ENCODE peak calls at places on chromosomes 6 and 20, in ten cellular contexts. One of them, this sample, is unnamed.

GRCh38 chr20:61880706-61881105 is 185.0 kb downstream of the TAF4 start:
- DNase-seq in PC-3: no peak
- DNase-seq in tibial nerve: no peak
- DNase-seq in heart left ventricle: no peak
- DNase-seq in adipocyte: no peak
- DNase-seq in SJSA1: no peak
- DNase-seq in neuronal stem cell: no peak
- DNase-seq in cardiac muscle cell: no peak
- DNase-seq in esophagus squamous epithelium: no peak
- DNase-seq in right cardiac atrium: no peak
- DNase-seq in this sample: no peak

GRCh38 chr6:87066449-87067288 is 28.2 kb downstream of the CGA start:
- DNase-seq in PC-3: peak; percentile 56
- DNase-seq in tibial nerve: peak; percentile 25
- DNase-seq in heart left ventricle: peak; percentile 24
- DNase-seq in adipocyte: peak; percentile 84
- DNase-seq in SJSA1: no peak
- DNase-seq in neuronal stem cell: peak; percentile 45
- DNase-seq in cardiac muscle cell: peak; percentile 67
- DNase-seq in esophagus squamous epithelium: no peak
- DNase-seq in right cardiac atrium: peak; percentile 51
- DNase-seq in this sample: peak; percentile 61

GRCh38 chr6:125102901-125103300 is 50.7 kb upstream of the TPD52L1 start:
- DNase-seq in PC-3: peak; percentile 74
- DNase-seq in tibial nerve: no peak
- DNase-seq in heart left ventricle: no peak
- DNase-seq in adipocyte: peak; percentile 85
- DNase-seq in SJSA1: peak; percentile 83
- DNase-seq in neuronal stem cell: no peak
- DNase-seq in cardiac muscle cell: peak; percentile 12
- DNase-seq in esophagus squamous epithelium: no peak
- DNase-seq in right cardiac atrium: no peak
- DNase-seq in this sample: no peak

GRCh38 chr6:10535198-10535597 is 14.0 kb downstream of the GCNT2 start:
- DNase-seq in PC-3: no peak
- DNase-seq in tibial nerve: no peak
- DNase-seq in heart left ventricle: no peak
- DNase-seq in adipocyte: no peak
- DNase-seq in SJSA1: no peak
- DNase-seq in neuronal stem cell: no peak
- DNase-seq in cardiac muscle cell: no peak
- DNase-seq in esophagus squamous epithelium: no peak
- DNase-seq in right cardiac atrium: no peak
- DNase-seq in this sample: no peak

GRCh38 chr20:1840865-1841553 is 54.2 kb upstream of the SIRPA start:
- DNase-seq in PC-3: no peak
- DNase-seq in tibial nerve: no peak
- DNase-seq in heart left ventricle: no peak
- DNase-seq in adipocyte: no peak
- DNase-seq in SJSA1: no peak
- DNase-seq in neuronal stem cell: no peak
- DNase-seq in cardiac muscle cell: no peak
- DNase-seq in esophagus squamous epithelium: no peak
- DNase-seq in right cardiac atrium: no peak
- DNase-seq in this sample: no peak

GRCh38 chr6:15763364-15763763 is 100.5 kb upstream of the DTNBP1 start:
- DNase-seq in PC-3: no peak
- DNase-seq in tibial nerve: no peak
- DNase-seq in heart left ventricle: no peak
- DNase-seq in adipocyte: peak; percentile 55
- DNase-seq in SJSA1: no peak
- DNase-seq in neuronal stem cell: no peak
- DNase-seq in cardiac muscle cell: no peak
- DNase-seq in esophagus squamous epithelium: no peak
- DNase-seq in right cardiac atrium: no peak
- DNase-seq in this sample: no peak

GRCh38 chr6:154715449-154715848 is 17.8 kb upstream of the SCAF8 start:
- DNase-seq in PC-3: no peak
- DNase-seq in tibial nerve: no peak
- DNase-seq in heart left ventricle: no peak
- DNase-seq in adipocyte: no peak
- DNase-seq in SJSA1: no peak
- DNase-seq in neuronal stem cell: no peak
- DNase-seq in cardiac muscle cell: no peak
- DNase-seq in esophagus squamous epithelium: no peak
- DNase-seq in right cardiac atrium: no peak
- DNase-seq in this sample: no peak

GRCh38 chr6:88490865-88491264 is 324.7 kb upstream of the CNR1 start:
- DNase-seq in PC-3: peak; percentile 9
- DNase-seq in tibial nerve: no peak
- DNase-seq in heart left ventricle: no peak
- DNase-seq in adipocyte: peak; percentile 44
- DNase-seq in SJSA1: no peak
- DNase-seq in neuronal stem cell: no peak
- DNase-seq in cardiac muscle cell: no peak
- DNase-seq in esophagus squamous epithelium: no peak
- DNase-seq in right cardiac atrium: no peak
- DNase-seq in this sample: no peak

GRCh38 chr20:36542019-36542488 is 735 bp downstream of the MYL9 start:
- DNase-seq in PC-3: peak; percentile 16
- DNase-seq in tibial nerve: peak; percentile 47
- DNase-seq in heart left ventricle: peak; percentile 69
- DNase-seq in adipocyte: peak; percentile 76
- DNase-seq in SJSA1: peak; percentile 78
- DNase-seq in neuronal stem cell: peak; percentile 30
- DNase-seq in cardiac muscle cell: peak; percentile 72
- DNase-seq in esophagus squamous epithelium: no peak
- DNase-seq in right cardiac atrium: peak; percentile 82
- DNase-seq in this sample: peak; percentile 33

GRCh38 chr20:25376236-25376635 is 14.4 kb downstream of the ABHD12 start:
- DNase-seq in PC-3: no peak
- DNase-seq in tibial nerve: no peak
- DNase-seq in heart left ventricle: no peak
- DNase-seq in adipocyte: no peak
- DNase-seq in SJSA1: no peak
- DNase-seq in neuronal stem cell: no peak
- DNase-seq in cardiac muscle cell: no peak
- DNase-seq in esophagus squamous epithelium: no peak
- DNase-seq in right cardiac atrium: no peak
- DNase-seq in this sample: no peak

GRCh38 chr20:25378884-25379733 is 11.5 kb downstream of the ABHD12 start:
- DNase-seq in PC-3: no peak
- DNase-seq in tibial nerve: no peak
- DNase-seq in heart left ventricle: no peak
- DNase-seq in adipocyte: no peak
- DNase-seq in SJSA1: no peak
- DNase-seq in neuronal stem cell: no peak
- DNase-seq in cardiac muscle cell: no peak
- DNase-seq in esophagus squamous epithelium: no peak
- DNase-seq in right cardiac atrium: no peak
- DNase-seq in this sample: no peak

GRCh38 chr20:25378189-25378883 is 12.3 kb downstream of the ABHD12 start:
- DNase-seq in PC-3: no peak
- DNase-seq in tibial nerve: no peak
- DNase-seq in heart left ventricle: no peak
- DNase-seq in adipocyte: no peak
- DNase-seq in SJSA1: no peak
- DNase-seq in neuronal stem cell: no peak
- DNase-seq in cardiac muscle cell: no peak
- DNase-seq in esophagus squamous epithelium: no peak
- DNase-seq in right cardiac atrium: no peak
- DNase-seq in this sample: no peak

GRCh38 chr20:25374842-25375241 is 15.8 kb downstream of the ABHD12 start:
- DNase-seq in PC-3: no peak
- DNase-seq in tibial nerve: no peak
- DNase-seq in heart left ventricle: no peak
- DNase-seq in adipocyte: no peak
- DNase-seq in SJSA1: no peak
- DNase-seq in neuronal stem cell: no peak
- DNase-seq in cardiac muscle cell: no peak
- DNase-seq in esophagus squamous epithelium: no peak
- DNase-seq in right cardiac atrium: no peak
- DNase-seq in this sample: no peak

DNA sequence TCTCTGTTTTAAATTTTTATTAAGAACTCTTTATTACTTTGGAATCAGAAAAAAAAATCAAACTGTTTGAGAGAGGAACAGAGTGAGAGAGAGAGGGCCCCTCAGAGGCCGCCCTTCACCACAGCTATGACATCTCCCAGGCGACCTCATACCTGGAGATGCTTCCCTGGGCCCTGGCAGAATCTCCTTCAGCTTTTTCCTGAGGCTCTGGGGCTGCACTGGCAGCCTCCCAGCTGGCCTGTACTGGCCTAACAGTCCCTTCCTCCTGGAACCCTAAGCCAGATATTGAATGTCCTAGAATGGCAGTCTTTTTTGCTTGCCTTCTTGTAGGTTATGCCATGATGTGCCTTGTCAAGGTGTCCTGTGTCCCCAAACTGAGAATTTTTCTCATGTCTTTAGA is 13.7 kb downstream of the ABHD12 start:
- DNase-seq in PC-3: no peak
- DNase-seq in tibial nerve: no peak
- DNase-seq in heart left ventricle: no peak
- DNase-seq in adipocyte: no peak
- DNase-seq in SJSA1: no peak
- DNase-seq in neuronal stem cell: no peak
- DNase-seq in cardiac muscle cell: no peak
- DNase-seq in esophagus squamous epithelium: no peak
- DNase-seq in right cardiac atrium: no peak
- DNase-seq in this sample: no peak
- H3K4me1 ChIP-seq in PC-3: peaks cover 10% of the 10 kb centered on the region
- H3K4me1 ChIP-seq in tibial nerve: peaks cover 47% of the 10 kb centered on the region
- H3K4me1 ChIP-seq in heart left ventricle: peaks cover 31% of the 10 kb centered on the region
- H3K4me1 ChIP-seq in adipocyte: peaks cover 6% of the 10 kb centered on the region
- H3K4me1 ChIP-seq in SJSA1: peaks cover 13% of the 10 kb centered on the region
- H3K4me1 ChIP-seq in neuronal stem cell: no peaks in the 10 kb centered on the region
- H3K4me1 ChIP-seq in cardiac muscle cell: peaks cover 16% of the 10 kb centered on the region
- H3K4me1 ChIP-seq in esophagus squamous epithelium: no peaks in the 10 kb centered on the region
- H3K4me1 ChIP-seq in right cardiac atrium: peaks cover 15% of the 10 kb centered on the region
- H3K4me1 ChIP-seq in this sample: no peaks in the 10 kb centered on the region

DNA sequence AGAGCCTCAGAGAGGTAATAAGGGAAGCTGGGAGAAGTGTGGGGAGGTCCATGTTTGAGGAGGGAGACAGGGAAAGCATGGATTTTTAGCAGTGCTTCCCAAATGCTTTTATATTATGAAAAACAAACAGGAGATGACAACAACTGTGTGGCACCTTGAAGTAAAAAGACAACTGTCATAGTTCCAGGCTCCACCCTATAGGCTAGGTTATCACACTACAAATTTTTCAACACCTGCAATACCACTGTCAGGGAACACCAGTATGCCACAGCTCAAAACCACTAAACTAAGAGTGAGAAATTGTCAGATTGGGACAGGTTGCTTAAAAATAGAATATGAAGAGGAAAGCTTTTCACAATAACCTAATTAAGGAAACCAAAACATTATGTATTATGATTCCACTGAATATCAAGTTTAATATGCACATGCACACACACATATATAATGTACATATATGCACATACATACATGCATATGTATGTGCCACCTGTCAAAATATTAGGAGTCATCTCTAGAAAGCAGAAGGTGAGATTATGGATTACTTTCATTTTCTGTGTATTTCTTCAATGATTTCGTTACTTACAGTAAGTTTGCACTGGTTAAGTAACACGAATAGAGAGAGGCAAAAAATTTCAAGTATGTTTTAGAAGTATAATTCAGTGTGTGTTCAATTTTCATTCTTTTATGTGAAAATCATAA is 261.2 kb downstream of the PTPRK start:
- DNase-seq in PC-3: no peak
- DNase-seq in tibial nerve: no peak
- DNase-seq in heart left ventricle: no peak
- DNase-seq in adipocyte: peak; percentile 4
- DNase-seq in SJSA1: no peak
- DNase-seq in neuronal stem cell: no peak
- DNase-seq in cardiac muscle cell: no peak
- DNase-seq in esophagus squamous epithelium: no peak
- DNase-seq in right cardiac atrium: no peak
- DNase-seq in this sample: no peak
- H3K4me3 ChIP-seq in PC-3: no peak overlapping the region
- H3K4me3 ChIP-seq in tibial nerve: no peak overlapping the region
- H3K4me3 ChIP-seq in heart left ventricle: no peak overlapping the region
- H3K4me3 ChIP-seq in adipocyte: peak overlapping the region; percentile 77
- H3K4me3 ChIP-seq in SJSA1: no peak overlapping the region
- H3K4me3 ChIP-seq in neuronal stem cell: no peak overlapping the region
- H3K4me3 ChIP-seq in cardiac muscle cell: no peak overlapping the region
- H3K4me3 ChIP-seq in esophagus squamous epithelium: no peak overlapping the region
- H3K4me3 ChIP-seq in right cardiac atrium: no peak overlapping the region
- H3K4me3 ChIP-seq in this sample: no peak overlapping the region

GRCh38 chr20:60100780-60101179 is 142.6 kb downstream of the CDH26 start:
- DNase-seq in PC-3: no peak
- DNase-seq in tibial nerve: no peak
- DNase-seq in heart left ventricle: no peak
- DNase-seq in adipocyte: no peak
- DNase-seq in SJSA1: no peak
- DNase-seq in neuronal stem cell: no peak
- DNase-seq in cardiac muscle cell: no peak
- DNase-seq in esophagus squamous epithelium: no peak
- DNase-seq in right cardiac atrium: no peak
- DNase-seq in this sample: no peak
- H3K27me3 ChIP-seq in PC-3: peaks cover 47% of the 10 kb centered on the region
- H3K27me3 ChIP-seq in tibial nerve: no peaks in the 10 kb centered on the region
- H3K27me3 ChIP-seq in heart left ventricle: no peaks in the 10 kb centered on the region
- H3K27me3 ChIP-seq in adipocyte: peaks cover 27% of the 10 kb centered on the region
- H3K27me3 ChIP-seq in SJSA1: peaks cover 4% of the 10 kb centered on the region
- H3K27me3 ChIP-seq in neuronal stem cell: no peaks in the 10 kb centered on the region
- H3K27me3 ChIP-seq in cardiac muscle cell: no peaks in the 10 kb centered on the region
- H3K27me3 ChIP-seq in esophagus squamous epithelium: no peaks in the 10 kb centered on the region
- H3K27me3 ChIP-seq in right cardiac atrium: no peaks in the 10 kb centered on the region
- H3K27me3 ChIP-seq in this sample: no peaks in the 10 kb centered on the region

GRCh38 chr20:17705916-17706315 is 6.2 kb downstream of the BANF2 start:
- DNase-seq in PC-3: no peak
- DNase-seq in tibial nerve: no peak
- DNase-seq in heart left ventricle: no peak
- DNase-seq in adipocyte: no peak
- DNase-seq in SJSA1: no peak
- DNase-seq in neuronal stem cell: no peak
- DNase-seq in cardiac muscle cell: no peak
- DNase-seq in esophagus squamous epithelium: no peak
- DNase-seq in right cardiac atrium: peak; percentile 26
- DNase-seq in this sample: no peak

GRCh38 chr20:17706632-17707031 is 6.9 kb downstream of the BANF2 start:
- DNase-seq in PC-3: no peak
- DNase-seq in tibial nerve: no peak
- DNase-seq in heart left ventricle: no peak
- DNase-seq in adipocyte: no peak
- DNase-seq in SJSA1: no peak
- DNase-seq in neuronal stem cell: no peak
- DNase-seq in cardiac muscle cell: no peak
- DNase-seq in esophagus squamous epithelium: no peak
- DNase-seq in right cardiac atrium: no peak
- DNase-seq in this sample: no peak

GRCh38 chr20:17701826-17702225 is 2.1 kb downstream of the BANF2 start:
- DNase-seq in PC-3: no peak
- DNase-seq in tibial nerve: no peak
- DNase-seq in heart left ventricle: no peak
- DNase-seq in adipocyte: no peak
- DNase-seq in SJSA1: no peak
- DNase-seq in neuronal stem cell: no peak
- DNase-seq in cardiac muscle cell: no peak
- DNase-seq in esophagus squamous epithelium: no peak
- DNase-seq in right cardiac atrium: no peak
- DNase-seq in this sample: no peak

GRCh38 chr20:17708675-17709360 is 9.1 kb downstream of the BANF2 start:
- DNase-seq in PC-3: no peak
- DNase-seq in tibial nerve: no peak
- DNase-seq in heart left ventricle: no peak
- DNase-seq in adipocyte: peak; percentile 7
- DNase-seq in SJSA1: no peak
- DNase-seq in neuronal stem cell: no peak
- DNase-seq in cardiac muscle cell: no peak
- DNase-seq in esophagus squamous epithelium: no peak
- DNase-seq in right cardiac atrium: no peak
- DNase-seq in this sample: no peak

GRCh38 chr20:17704589-17705317 is 5.0 kb downstream of the BANF2 start:
- DNase-seq in PC-3: no peak
- DNase-seq in tibial nerve: no peak
- DNase-seq in heart left ventricle: no peak
- DNase-seq in adipocyte: no peak
- DNase-seq in SJSA1: no peak
- DNase-seq in neuronal stem cell: no peak
- DNase-seq in cardiac muscle cell: no peak
- DNase-seq in esophagus squamous epithelium: no peak
- DNase-seq in right cardiac atrium: peak; percentile 6
- DNase-seq in this sample: no peak
- H3K4me1 ChIP-seq in PC-3: peaks cover 5% of the 10 kb centered on the region
- H3K4me1 ChIP-seq in tibial nerve: no peaks in the 10 kb centered on the region
- H3K4me1 ChIP-seq in heart left ventricle: no peaks in the 10 kb centered on the region
- H3K4me1 ChIP-seq in adipocyte: no peaks in the 10 kb centered on the region
- H3K4me1 ChIP-seq in SJSA1: peaks cover 22% of the 10 kb centered on the region
- H3K4me1 ChIP-seq in neuronal stem cell: peaks cover 2% of the 10 kb centered on the region
- H3K4me1 ChIP-seq in cardiac muscle cell: no peaks in the 10 kb centered on the region
- H3K4me1 ChIP-seq in esophagus squamous epithelium: no peaks in the 10 kb centered on the region
- H3K4me1 ChIP-seq in right cardiac atrium: no peaks in the 10 kb centered on the region
- H3K4me1 ChIP-seq in this sample: no peaks in the 10 kb centered on the region

This sample was measured in BE2C.